ENCODE peak calls at places on chromosomes 13 and 19, in four cellular contexts. H, T, F and E are unnamed samples.

GRCh38 chr19:48510421-48511268 is 990 bp downstream of the LMTK3 start:
- DNase-seq in T (peak), F (peak), H (peak), E (peak)

GRCh38 chr13:110616103-110617101 is 1.1 kb downstream of the NAXD start:
- DNase-seq in T (no peak), H (peak), F (no peak), E (no peak)

GRCh38 chr13:26300140-26300539 is 46.2 kb downstream of the CDK8 start:
- DNase-seq in H (peak), F (no peak), T (no peak), E (peak)

GRCh38 chr13:46552302-46552680 is 679 bp upstream of the LRCH1 start:
- DNase-seq in T (peak), H (no peak), F (no peak), E (no peak)

GRCh38 chr19:3458595-3459284 is 21.6 kb downstream of the SMIM24 start:
- DNase-seq in F (no peak), H (no peak), T (no peak), E (no peak)

GRCh38 chr13:108083056-108083455 is 132.3 kb downstream of the LIG4 start:
- DNase-seq in H (no peak), T (no peak), F (no peak), E (no peak)

GRCh38 chr13:21341637-21342422 is 117.3 kb downstream of the ZDHHC20 start:
- DNase-seq in H (no peak), T (no peak), F (no peak), E (no peak)

GRCh38 chr13:36282818-36283432 is 14.7 kb downstream of the CCDC169 start:
- DNase-seq in F (no peak), T (no peak), H (peak), E (no peak)

GRCh38 chr13:40181203-40181845 is 485.1 kb downstream of the FOXO1 start:
- DNase-seq in T (no peak), F (no peak), H (no peak), E (peak)

GRCh38 chr13:95325485-95325884 is 24.2 kb upstream of the ABCC4 start:
- DNase-seq in H (no peak), T (no peak), F (no peak), E (no peak)

GRCh38 chr13:49643003-49643651 is 14.8 kb downstream of the ARL11 start:
- DNase-seq in T (no peak), H (no peak), F (no peak), E (no peak)

GRCh38 chr19:43290568-43291359 is 21.4 kb upstream of the PSG9 start:
- DNase-seq in T (no peak), H (no peak), F (no peak), E (no peak)

GRCh38 chr19:9971341-9971897 is 35.1 kb upstream of the OLFM2 start:
- DNase-seq in F (no peak), H (no peak), T (no peak), E (no peak)

GRCh38 chr19:36931684-36932083 is 15.6 kb downstream of the ZNF568 start:
- DNase-seq in F (no peak), T (no peak), H (no peak), E (no peak)

GRCh38 chr19:17553256-17553655 is 2.2 kb upstream of the COLGALT1 start:
- DNase-seq in H (peak), T (peak), F (no peak), E (peak)

GRCh38 chr19:39199025-39199424 is 2.3 kb downstream of the NCCRP1 start:
- DNase-seq in T (no peak), H (peak), F (no peak), E (no peak)

GRCh38 chr19:3687393-3687773 is 12.9 kb downstream of the PIP5K1C start:
- DNase-seq in F (no peak), T (no peak), H (no peak), E (no peak)

GRCh38 chr13:49561064-49561410 is 24.3 kb downstream of the RCBTB1 start:
- DNase-seq in F (no peak), H (no peak), T (peak), E (no peak)

GRCh38 chr19:13099073-13099999 is 3.3 kb downstream of the LYL1 start:
- DNase-seq in T (peak), F (no peak), H (peak), E (no peak)

GRCh38 chr19:45591004-45591637 is 6.5 kb upstream of the OPA3 start:
- DNase-seq in T (peak), H (no peak), F (no peak), E (no peak)

GRCh38 chr13:74040200-74040599 is 94.0 kb downstream of the KLF12 start:
- DNase-seq in T (peak), F (no peak), H (peak), E (peak)

GRCh38 chr19:3176715-3177501 is 1.7 kb upstream of the S1PR4 start:
- DNase-seq in F (no peak), T (no peak), H (peak), E (peak)

GRCh38 chr13:22086593-22086992 is 415.7 kb downstream of the FGF9 start:
- DNase-seq in F (no peak), H (no peak), T (no peak), E (no peak)

GRCh38 chr19:15268192-15268927 is 36.1 kb upstream of the EPHX3 start:
- DNase-seq in T (no peak), H (no peak), F (no peak), E (no peak)

GRCh38 chr19:49676136-49676689 is 858 bp upstream of the PRMT1 start:
- DNase-seq in F (no peak), T (peak), H (peak), E (peak)

GRCh38 chr13:30665638-30666037 is 47.9 kb downstream of the USPL1 start:
- DNase-seq in H (no peak), F (no peak), T (no peak), E (no peak)

GRCh38 chr13:39836038-39836437 is 180.6 kb downstream of the COG6 start:
- DNase-seq in F (no peak), H (no peak), T (no peak), E (no peak)

GRCh38 chr13:43874512-43875092 is 4.9 kb downstream of the CCDC122 start:
- DNase-seq in F (no peak), T (no peak), H (peak), E (no peak)

GRCh38 chr13:97237388-97237787 is 15.3 kb downstream of the MBNL2 start:
- DNase-seq in H (no peak), F (no peak), T (no peak), E (no peak)

GRCh38 chr13:43153436-43154082 is 130.2 kb downstream of the DNAJC15 start:
- DNase-seq in F (no peak), H (peak), T (no peak), E (peak)

GRCh38 chr19:47381653-47382279 is 32.7 kb downstream of the DHX34 start:
- DNase-seq in F (no peak), H (no peak), T (peak), E (no peak)

GRCh38 chr19:44875666-44876418 is 15.2 kb upstream of the TOMM40 start:
- DNase-seq in T (no peak), F (no peak), H (peak), E (peak)

GRCh38 chr13:94710881-94711560 is 1.3 kb downstream of the SOX21 start:
- DNase-seq in H (peak), F (no peak), T (no peak), E (no peak)

GRCh38 chr13:36298535-36299068 is 988 bp upstream of the CCDC169 start:
- DNase-seq in H (no peak), F (no peak), T (no peak), E (no peak)

GRCh38 chr13:89113744-89114143 is 1442.6 kb downstream of the SLITRK5 start:
- DNase-seq in H (no peak), T (no peak), F (no peak), E (no peak)

GRCh38 chr13:113616991-113617749 is 32.6 kb downstream of the TFDP1 start:
- DNase-seq in F (no peak), T (peak), H (no peak), E (peak)

GRCh38 chr13:112693831-112694497 is 4.1 kb downstream of the ATP11A start:
- DNase-seq in T (peak), F (no peak), H (peak), E (peak)

GRCh38 chr13:26025771-26026170 is 26.0 kb downstream of the SHISA2 start:
- DNase-seq in H (no peak), F (no peak), T (no peak), E (no peak)

GRCh38 chr19:31160346-31160926 is 188.8 kb downstream of the TSHZ3 start:
- DNase-seq in T (no peak), F (no peak), H (no peak), E (no peak)

GRCh38 chr19:45597425-45598111 is 4.4 kb downstream of the GPR4 start:
- DNase-seq in T (no peak), H (no peak), F (no peak), E (no peak)